ENCODE peak calls at places on chromosome 10, in four cellular contexts. P, G, L and W are unnamed samples.

GRCh38 chr10:126147866-126148578 is 240.3 kb downstream of the ADAM12 start:
- DNase-seq in L (no peak), P (peak; percentile 2), G (peak; percentile 79), W (peak; percentile 63)

GRCh38 chr10:68111580-68111979 is 2.3 kb downstream of the MYPN start:
- DNase-seq in P (no peak), G (no peak), L (peak; percentile 28), W (no peak)

GRCh38 chr10:88792656-88793055 is 9.9 kb upstream of the LIPM start:
- DNase-seq in P (peak; percentile 72), L (peak; percentile 21), G (no peak), W (no peak)

GRCh38 chr10:133274751-133275682 is 1.7 kb downstream of the ADAM8 start:
- DNase-seq in L (peak; percentile 39), P (peak; percentile 87), G (no peak), W (no peak)

GRCh38 chr10:553233-553632 is 136.2 kb downstream of the DIP2C start:
- DNase-seq in P (no peak), G (no peak), L (no peak), W (no peak)

GRCh38 chr10:130138479-130138866 is 2.3 kb downstream of the GLRX3 start:
- DNase-seq in L (no peak), P (peak; percentile 96), G (no peak), W (peak; percentile 72)

GRCh38 chr10:109922976-109923921 is at the start of gene XPNPEP1:
- DNase-seq in L (peak; percentile 92), G (peak; percentile 89), P (peak; percentile 81), W (no peak)

GRCh38 chr10:116615199-116615776 is 5.5 kb upstream of the PNLIPRP2 start:
- DNase-seq in L (no peak), P (no peak), G (no peak), W (no peak)

GRCh38 chr10:86711957-86712708 is 43.8 kb downstream of the LDB3 start:
- DNase-seq in G (peak; percentile 67), L (peak; percentile 58), P (peak; percentile 17), W (no peak)

GRCh38 chr10:115092555-115093285 is 445 bp upstream of the ATRNL1 start:
- DNase-seq in P (peak; percentile 5), G (peak; percentile 80), L (peak; percentile 20), W (no peak)

GRCh38 chr10:97427571-97428179 is 1.7 kb downstream of the PGAM1 start:
- DNase-seq in L (no peak), G (peak; percentile 82), P (peak; percentile 44), W (no peak)

GRCh38 chr10:1467450-1467849 is 269.9 kb downstream of the ADARB2 start:
- DNase-seq in L (no peak), G (no peak), P (no peak), W (no peak)

GRCh38 chr10:85611746-85612377 is 754.7 kb downstream of the GRID1 start:
- DNase-seq in P (no peak), G (no peak), L (no peak), W (no peak)

GRCh38 chr10:121188005-121188404 is 336.8 kb downstream of the WDR11 start:
- DNase-seq in G (peak; percentile 52), P (no peak), L (no peak), W (no peak)

GRCh38 chr10:70232859-70233108 is 445 bp downstream of the PPA1 start:
- DNase-seq in L (no peak), P (no peak), G (no peak), W (no peak)

GRCh38 chr10:70234668-70235447 is 1.6 kb upstream of the PPA1 start:
- DNase-seq in L (no peak), P (no peak), G (no peak), W (no peak)

GRCh38 chr10:70233939-70234300 is 691 bp upstream of the PPA1 start:
- DNase-seq in G (no peak), L (no peak), P (no peak), W (no peak)

GRCh38 chr10:70232155-70232858 is 922 bp downstream of the PPA1 start:
- DNase-seq in P (peak; percentile 72), L (peak; percentile 35), G (peak; percentile 60), W (peak; percentile 44)

GRCh38 chr10:70233109-70233938 is at the start of gene PPA1:
- DNase-seq in G (peak; percentile 99), P (peak; percentile 95), L (peak; percentile 99), W (no peak)
- TF ChIP-seq CTCF in G (peak; percentile 27), P (peak; percentile 31), L (peak; percentile 7), W (peak; percentile 27)

GRCh38 chr10:45811075-45811474 is 36.2 kb downstream of the AGAP4 start:
- DNase-seq in P (no peak), G (no peak), L (no peak), W (no peak)
- H3K27me3 ChIP-seq in P (no peaks in the 10 kb centered on the region), G (no peaks in the 10 kb centered on the region), L (no peaks in the 10 kb centered on the region), W (no peaks in the 10 kb centered on the region)

GRCh38 chr10:4514445-4515108 is 311.4 kb upstream of the AKR1E2 start:
- DNase-seq in L (peak; percentile 77), G (no peak), P (no peak), W (no peak)
- H3K4me3 ChIP-seq in L (peak overlapping the region; percentile 22), G (no peak overlapping the region), P (no peak overlapping the region), W (no peak overlapping the region)

DNA sequence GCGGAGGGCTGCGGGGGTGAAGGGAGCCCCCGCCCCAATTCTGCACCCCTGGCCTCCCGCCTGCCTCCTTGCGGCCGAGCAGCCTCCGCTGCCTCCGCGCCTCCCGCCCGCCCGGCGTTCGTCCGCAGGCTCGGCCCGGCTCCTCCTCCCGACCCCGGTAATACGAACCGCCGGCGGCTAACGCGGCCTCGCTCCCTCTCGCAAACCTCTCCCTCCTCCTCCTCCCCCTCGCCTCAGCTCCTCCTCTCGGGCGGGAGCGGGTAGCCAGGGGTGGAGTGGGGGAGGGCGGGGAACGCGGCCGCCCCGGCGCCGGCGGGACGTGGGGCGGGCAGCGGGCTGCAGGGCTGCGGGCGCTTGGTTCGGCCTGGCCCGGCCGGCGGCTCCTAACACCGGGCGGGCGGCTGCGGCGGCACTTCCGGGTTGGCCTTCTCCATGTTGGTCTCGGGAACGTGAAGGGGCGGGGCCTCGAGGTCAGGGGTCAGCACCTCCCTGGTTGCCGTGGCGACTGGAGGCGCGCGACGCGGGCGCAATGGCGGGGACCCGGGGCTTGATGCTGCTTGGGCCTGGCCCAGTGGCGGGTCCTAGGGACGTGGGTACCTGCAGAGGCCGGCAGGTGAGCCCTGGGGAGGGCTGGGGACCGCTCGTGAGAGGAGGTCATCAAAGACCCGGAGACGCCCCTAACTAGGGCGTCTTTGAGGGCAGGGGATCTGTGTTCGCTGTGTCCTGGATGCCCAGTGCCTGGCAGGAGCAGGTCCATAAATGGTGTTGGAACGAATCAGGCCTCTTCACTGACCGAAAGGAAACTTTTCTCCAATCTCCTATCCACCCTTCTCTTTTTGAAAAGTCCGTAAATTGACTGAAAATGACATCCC is at the start of gene RAB11FIP2:
- DNase-seq in G (peak; percentile 97), L (peak; percentile 97), P (peak; percentile 85), W (peak; percentile 50)
- TF ChIP-seq CTCF in G (peak; percentile 63), L (peak; percentile 39), P (peak; percentile 25), W (no peak)

GRCh38 chr10:49620286-49620810 is 6.5 kb downstream of the CHAT start:
- DNase-seq in G (no peak), L (no peak), P (no peak), W (no peak)

GRCh38 chr10:49619613-49620012 is 5.8 kb downstream of the CHAT start:
- DNase-seq in P (no peak), G (peak; percentile 27), L (no peak), W (no peak)

GRCh38 chr10:49622426-49623425 is 8.9 kb downstream of the CHAT start:
- DNase-seq in G (no peak), P (no peak), L (no peak), W (no peak)

GRCh38 chr10:49621561-49621960 is 7.7 kb downstream of the CHAT start:
- DNase-seq in L (no peak), P (no peak), G (no peak), W (no peak)

GRCh38 chr10:49620841-49621378 is 7.1 kb downstream of the CHAT start:
- DNase-seq in P (no peak), G (no peak), L (no peak), W (no peak)
- H3K27me3 ChIP-seq in P (no peaks in the 10 kb centered on the region), G (peaks cover 40% of the 10 kb centered on the region), L (peaks cover 68% of the 10 kb centered on the region), W (peaks cover 29% of the 10 kb centered on the region)